ENCODE peak calls at places on chromosomes 4 and X, in four cellular contexts. One of them, this sample, is unnamed.
A peak's percentile ranks its signal among the peaks of the same experiment; 100 is the strongest.

GRCh38 chrX:54134269-54134668 is 48.8 kb downstream of the FAM120C start:
- DNase-seq in GM12892: no peak
- DNase-seq in WERI-Rb-1: no peak
- DNase-seq in HFFc6: no peak
- DNase-seq in this sample: no peak

GRCh38 chrX:111133389-111133788 is 37.4 kb downstream of the PAK3 start:
- DNase-seq in GM12892: no peak
- DNase-seq in WERI-Rb-1: no peak
- DNase-seq in HFFc6: no peak
- DNase-seq in this sample: no peak

GRCh38 chr4:126611900-126612299 is 1020.9 kb upstream of the INTU start:
- DNase-seq in GM12892: no peak
- DNase-seq in WERI-Rb-1: no peak
- DNase-seq in HFFc6: peak; percentile 37
- DNase-seq in this sample: no peak

GRCh38 chrX:148530464-148531077 is 30.2 kb downstream of the AFF2 start:
- DNase-seq in GM12892: no peak
- DNase-seq in WERI-Rb-1: peak; percentile 9
- DNase-seq in HFFc6: no peak
- DNase-seq in this sample: no peak

GRCh38 chr4:104066533-104066932 is 346.7 kb upstream of the TACR3 start:
- DNase-seq in GM12892: no peak
- DNase-seq in WERI-Rb-1: no peak
- DNase-seq in HFFc6: no peak
- DNase-seq in this sample: no peak

GRCh38 chr4:7894677-7895181 is 44.9 kb downstream of the AFAP1 start:
- DNase-seq in GM12892: no peak
- DNase-seq in WERI-Rb-1: peak; percentile 81
- DNase-seq in HFFc6: no peak
- DNase-seq in this sample: no peak

GRCh38 chr4:34157546-34157945 is 2086.8 kb downstream of the ARAP2 start:
- DNase-seq in GM12892: no peak
- DNase-seq in WERI-Rb-1: no peak
- DNase-seq in HFFc6: no peak
- DNase-seq in this sample: no peak

GRCh38 chr4:22190855-22191254 is 242.3 kb upstream of the KCNIP4 start:
- DNase-seq in GM12892: no peak
- DNase-seq in WERI-Rb-1: no peak
- DNase-seq in HFFc6: peak; percentile 34
- DNase-seq in this sample: no peak

GRCh38 chr4:183628189-183628588 is 30.8 kb downstream of the RWDD4 start:
- DNase-seq in GM12892: no peak
- DNase-seq in WERI-Rb-1: no peak
- DNase-seq in HFFc6: no peak
- DNase-seq in this sample: no peak

GRCh38 chr4:111780965-111781364 is 364.3 kb upstream of the FAM241A start:
- DNase-seq in GM12892: no peak
- DNase-seq in WERI-Rb-1: no peak
- DNase-seq in HFFc6: no peak
- DNase-seq in this sample: no peak

GRCh38 chrX:147476008-147476407 is 435.7 kb upstream of the FMR1 start:
- DNase-seq in GM12892: no peak
- DNase-seq in WERI-Rb-1: no peak
- DNase-seq in HFFc6: no peak
- DNase-seq in this sample: no peak

GRCh38 chr4:153530284-153530995 is 64.3 kb downstream of the TMEM131L start:
- DNase-seq in GM12892: no peak
- DNase-seq in WERI-Rb-1: no peak
- DNase-seq in HFFc6: no peak
- DNase-seq in this sample: no peak

GRCh38 chr4:184756399-184756798 is 22.5 kb upstream of the CENPU start:
- DNase-seq in GM12892: no peak
- DNase-seq in WERI-Rb-1: no peak
- DNase-seq in HFFc6: no peak
- DNase-seq in this sample: no peak

GRCh38 chr4:118557298-118557851 is 127.8 kb upstream of the METTL14 start:
- DNase-seq in GM12892: no peak
- DNase-seq in WERI-Rb-1: no peak
- DNase-seq in HFFc6: peak; percentile 73
- DNase-seq in this sample: no peak

GRCh38 chrX:104112326-104112951 is at the start of gene ZCCHC18:
- DNase-seq in GM12892: peak; percentile 51
- DNase-seq in WERI-Rb-1: peak; percentile 62
- DNase-seq in HFFc6: peak; percentile 4
- DNase-seq in this sample: peak; percentile 48

GRCh38 chr4:159593157-159593556 is 490.3 kb downstream of the RAPGEF2 start:
- DNase-seq in GM12892: no peak
- DNase-seq in WERI-Rb-1: no peak
- DNase-seq in HFFc6: no peak
- DNase-seq in this sample: no peak

GRCh38 chrX:54044877-54045328 is 630 bp upstream of the PHF8 start:
- DNase-seq in GM12892: no peak
- DNase-seq in WERI-Rb-1: peak; percentile 7
- DNase-seq in HFFc6: no peak
- DNase-seq in this sample: no peak

GRCh38 chr4:1632109-1633104 is 51.7 kb downstream of the FAM53A start:
- DNase-seq in GM12892: no peak
- DNase-seq in WERI-Rb-1: no peak
- DNase-seq in HFFc6: no peak
- DNase-seq in this sample: no peak

GRCh38 chrX:115494133-115494532 is 66.8 kb upstream of the PLS3 start:
- DNase-seq in GM12892: no peak
- DNase-seq in WERI-Rb-1: no peak
- DNase-seq in HFFc6: no peak
- DNase-seq in this sample: no peak

GRCh38 chr4:93828332-93828829 is at the start of gene ATOH1:
- DNase-seq in GM12892: no peak
- DNase-seq in WERI-Rb-1: peak; percentile 52
- DNase-seq in HFFc6: no peak
- DNase-seq in this sample: no peak

GRCh38 chr4:139609647-139610046 is 53.6 kb upstream of the SETD7 start:
- DNase-seq in GM12892: no peak
- DNase-seq in WERI-Rb-1: no peak
- DNase-seq in HFFc6: peak; percentile 65
- DNase-seq in this sample: no peak

GRCh38 chr4:138952405-138952804 is 63.2 kb upstream of the NOCT start:
- DNase-seq in GM12892: no peak
- DNase-seq in WERI-Rb-1: no peak
- DNase-seq in HFFc6: no peak
- DNase-seq in this sample: no peak

GRCh38 chr4:157072002-157072401 is 3.9 kb upstream of the GLRB start:
- DNase-seq in GM12892: no peak
- DNase-seq in WERI-Rb-1: no peak
- DNase-seq in HFFc6: peak; percentile 13
- DNase-seq in this sample: no peak

GRCh38 chrX:46653482-46653881 is 79.9 kb downstream of the CHST7 start:
- DNase-seq in GM12892: no peak
- DNase-seq in WERI-Rb-1: peak; percentile 30
- DNase-seq in HFFc6: no peak
- DNase-seq in this sample: no peak

GRCh38 chr4:153651041-153651960 is 32.8 kb upstream of the TLR2 start:
- DNase-seq in GM12892: no peak
- DNase-seq in WERI-Rb-1: no peak
- DNase-seq in HFFc6: no peak
- DNase-seq in this sample: no peak

GRCh38 chr4:3365871-3366842 is 73.3 kb downstream of the RGS12 start:
- DNase-seq in GM12892: no peak
- DNase-seq in WERI-Rb-1: no peak
- DNase-seq in HFFc6: no peak
- DNase-seq in this sample: no peak

GRCh38 chrX:110803506-110803905 is 7.9 kb upstream of the CHRDL1 start:
- DNase-seq in GM12892: no peak
- DNase-seq in WERI-Rb-1: no peak
- DNase-seq in HFFc6: no peak
- DNase-seq in this sample: no peak

GRCh38 chr4:149160370-149160769 is 655.3 kb downstream of the IQCM start:
- DNase-seq in GM12892: no peak
- DNase-seq in WERI-Rb-1: no peak
- DNase-seq in HFFc6: no peak
- DNase-seq in this sample: no peak

GRCh38 chrX:153766098-153766817 is 2.2 kb downstream of the PLXNB3 start:
- DNase-seq in GM12892: peak; percentile 38
- DNase-seq in WERI-Rb-1: peak; percentile 36
- DNase-seq in HFFc6: peak; percentile 62
- DNase-seq in this sample: peak; percentile 30

GRCh38 chr4:3193531-3194203 is 55.3 kb upstream of the MSANTD1 start:
- DNase-seq in GM12892: no peak
- DNase-seq in WERI-Rb-1: no peak
- DNase-seq in HFFc6: peak; percentile 26
- DNase-seq in this sample: no peak

GRCh38 chr4:92791876-92792490 is 488.2 kb downstream of the GRID2 start:
- DNase-seq in GM12892: no peak
- DNase-seq in WERI-Rb-1: no peak
- DNase-seq in HFFc6: no peak
- DNase-seq in this sample: no peak

GRCh38 chrX:101417981-101418841 is 10.2 kb downstream of the HNRNPH2 start:
- DNase-seq in GM12892: peak; percentile 39
- DNase-seq in WERI-Rb-1: peak; percentile 63
- DNase-seq in HFFc6: no peak
- DNase-seq in this sample: peak; percentile 23

GRCh38 chr4:54096563-54096962 is 3.4 kb upstream of the GSX2 start:
- DNase-seq in GM12892: no peak
- DNase-seq in WERI-Rb-1: no peak
- DNase-seq in HFFc6: no peak
- DNase-seq in this sample: no peak

GRCh38 chrX:129577473-129577872 is 37.4 kb downstream of the OCRL start:
- DNase-seq in GM12892: no peak
- DNase-seq in WERI-Rb-1: peak; percentile 26
- DNase-seq in HFFc6: peak; percentile 81
- DNase-seq in this sample: no peak

GRCh38 chr4:68304731-68305130 is 45.2 kb downstream of the YTHDC1 start:
- DNase-seq in GM12892: no peak
- DNase-seq in WERI-Rb-1: no peak
- DNase-seq in HFFc6: no peak
- DNase-seq in this sample: no peak

GRCh38 chr4:5474756-5475155 is 233.6 kb downstream of the EVC2 start:
- DNase-seq in GM12892: no peak
- DNase-seq in WERI-Rb-1: no peak
- DNase-seq in HFFc6: peak; percentile 5
- DNase-seq in this sample: no peak

GRCh38 chr4:13982008-13982407 is 354.5 kb upstream of the BOD1L1 start:
- DNase-seq in GM12892: no peak
- DNase-seq in WERI-Rb-1: no peak
- DNase-seq in HFFc6: no peak
- DNase-seq in this sample: no peak

This sample was measured in GM12891.